ENCODE peak calls at places on chromosome 18, in ten cellular contexts. L, R, X, N, A, J, C, O, U and W are unnamed samples.

GRCh38 chr18:70221156-70221910 is 15.8 kb upstream of the RTTN start:
- DNase-seq in L (peak), R (no peak), X (no peak), N (no peak), A (no peak), J (no peak), C (no peak), O (no peak), U (no peak), W (no peak)

GRCh38 chr18:44681039-44681595 is 429 bp downstream of the SETBP1 start:
- DNase-seq in L (no peak), R (no peak), X (no peak), N (no peak), A (no peak), J (peak), C (peak), O (no peak), U (no peak), W (no peak)

GRCh38 chr18:53843113-53843512 is 381.4 kb downstream of the MBD2 start:
- DNase-seq in L (no peak), R (no peak), X (no peak), N (no peak), A (no peak), J (no peak), C (no peak), O (no peak), U (no peak), W (peak)

GRCh38 chr18:45171575-45172225 is 443.6 kb upstream of the SLC14A2 start:
- DNase-seq in L (no peak), R (peak), X (peak), N (no peak), A (no peak), J (peak), C (no peak), O (no peak), U (no peak), W (no peak)

GRCh38 chr18:76460482-76460881 is 34.6 kb downstream of the ZNF516 start:
- DNase-seq in L (no peak), R (peak), X (no peak), N (no peak), A (no peak), J (no peak), C (no peak), O (no peak), U (no peak), W (no peak)

GRCh38 chr18:57925706-57926105 is 118.3 kb upstream of the NEDD4L start:
- DNase-seq in L (no peak), R (peak), X (no peak), N (no peak), A (no peak), J (peak), C (no peak), O (no peak), U (no peak), W (peak)

GRCh38 chr18:57859314-57859713 is 56.2 kb upstream of the ATP8B1 start:
- DNase-seq in L (peak), R (no peak), X (no peak), N (no peak), A (peak), J (peak), C (no peak), O (no peak), U (no peak), W (peak)

GRCh38 chr18:76451475-76452331 is 43.3 kb downstream of the ZNF516 start:
- DNase-seq in L (no peak), R (peak), X (no peak), N (no peak), A (no peak), J (peak), C (no peak), O (no peak), U (peak), W (no peak)

GRCh38 chr18:22238681-22239080 is 69.3 kb downstream of the GATA6 start:
- DNase-seq in L (no peak), R (no peak), X (no peak), N (no peak), A (no peak), J (no peak), C (no peak), O (no peak), U (no peak), W (no peak)

GRCh38 chr18:46712406-46712805 is 44.4 kb downstream of the ST8SIA5 start:
- DNase-seq in L (no peak), R (peak), X (no peak), N (no peak), A (no peak), J (no peak), C (no peak), O (no peak), U (no peak), W (no peak)

GRCh38 chr18:67109535-67109934 is 407.0 kb downstream of the DSEL start:
- DNase-seq in L (no peak), R (no peak), X (no peak), N (no peak), A (no peak), J (no peak), C (no peak), O (no peak), U (no peak), W (no peak)

GRCh38 chr18:75226301-75226955 is 15.8 kb downstream of the TSHZ1 start:
- DNase-seq in L (no peak), R (peak), X (no peak), N (no peak), A (no peak), J (peak), C (no peak), O (no peak), U (no peak), W (no peak)

GRCh38 chr18:39571511-39571910 is 2005.9 kb upstream of the CELF4 start:
- DNase-seq in L (no peak), R (peak), X (no peak), N (no peak), A (no peak), J (peak), C (peak), O (peak), U (no peak), W (peak)

GRCh38 chr18:25805323-25805722 is 285.1 kb downstream of the SS18 start:
- DNase-seq in L (no peak), R (peak), X (peak), N (no peak), A (peak), J (peak), C (no peak), O (no peak), U (no peak), W (peak)

GRCh38 chr18:3245853-3246635 is 1.6 kb upstream of the MYL12A start:
- DNase-seq in L (peak), R (peak), X (peak), N (peak), A (peak), J (peak), C (peak), O (peak), U (peak), W (peak)

GRCh38 chr18:31685097-31686082 is 1.0 kb upstream of the B4GALT6 start:
- DNase-seq in L (peak), R (peak), X (no peak), N (no peak), A (peak), J (peak), C (peak), O (peak), U (peak), W (peak)

GRCh38 chr18:77341527-77341926 is 91.9 kb downstream of the GALR1 start:
- DNase-seq in L (no peak), R (no peak), X (no peak), N (no peak), A (no peak), J (no peak), C (no peak), O (no peak), U (no peak), W (no peak)

GRCh38 chr18:36580874-36581750 is 247.7 kb downstream of the TPGS2 start:
- DNase-seq in L (no peak), R (peak), X (no peak), N (no peak), A (no peak), J (peak), C (peak), O (no peak), U (no peak), W (no peak)

GRCh38 chr18:58476521-58477210 is 152.2 kb downstream of the ALPK2 start:
- DNase-seq in L (no peak), R (no peak), X (no peak), N (no peak), A (no peak), J (no peak), C (no peak), O (no peak), U (no peak), W (no peak)

GRCh38 chr18:74155276-74155675 is 7.0 kb downstream of the TIMM21 start:
- DNase-seq in L (no peak), R (peak), X (no peak), N (no peak), A (no peak), J (no peak), C (no peak), O (no peak), U (no peak), W (no peak)

GRCh38 chr18:24831871-24832665 is 371.6 kb downstream of the HRH4 start:
- DNase-seq in L (no peak), R (no peak), X (no peak), N (no peak), A (no peak), J (no peak), C (no peak), O (no peak), U (no peak), W (no peak)

GRCh38 chr18:44680271-44681038 is at the start of gene SETBP1:
- DNase-seq in L (peak), R (peak), X (peak), N (no peak), A (peak), J (no peak), C (peak), O (peak), U (peak), W (peak)

GRCh38 chr18:21099442-21099841 is 12.2 kb downstream of the ROCK1 start:
- DNase-seq in L (no peak), R (no peak), X (no peak), N (no peak), A (no peak), J (no peak), C (no peak), O (no peak), U (no peak), W (no peak)

GRCh38 chr18:23229472-23229871 is 94.2 kb downstream of the CABLES1 start:
- DNase-seq in L (no peak), R (peak), X (no peak), N (no peak), A (no peak), J (peak), C (no peak), O (no peak), U (no peak), W (no peak)

GRCh38 chr18:31977270-31977872 is 34.4 kb upstream of the TRAPPC8 start:
- DNase-seq in L (peak), R (peak), X (no peak), N (no peak), A (peak), J (peak), C (peak), O (no peak), U (no peak), W (peak)

GRCh38 chr18:25144835-25145234 is 207.1 kb downstream of the ZNF521 start:
- DNase-seq in L (no peak), R (peak), X (no peak), N (no peak), A (no peak), J (peak), C (no peak), O (no peak), U (no peak), W (peak)

GRCh38 chr18:26488417-26489009 is 59.8 kb downstream of the KCTD1 start:
- DNase-seq in L (no peak), R (no peak), X (no peak), N (no peak), A (no peak), J (no peak), C (no peak), O (no peak), U (no peak), W (peak)

GRCh38 chr18:210075-210474 is 51.7 kb downstream of the USP14 start:
- DNase-seq in L (no peak), R (no peak), X (no peak), N (no peak), A (no peak), J (no peak), C (no peak), O (no peak), U (no peak), W (no peak)

GRCh38 chr18:58578835-58579560 is 49.9 kb downstream of the ALPK2 start:
- DNase-seq in L (no peak), R (peak), X (no peak), N (no peak), A (no peak), J (peak), C (no peak), O (no peak), U (no peak), W (peak)

GRCh38 chr18:79070486-79070885 is 1.3 kb downstream of the ATP9B start:
- DNase-seq in L (no peak), R (no peak), X (no peak), N (no peak), A (no peak), J (no peak), C (no peak), O (no peak), U (no peak), W (no peak)

GRCh38 chr18:68056936-68057335 is 540.4 kb upstream of the DSEL start:
- DNase-seq in L (no peak), R (peak), X (no peak), N (no peak), A (no peak), J (peak), C (no peak), O (no peak), U (no peak), W (no peak)

GRCh38 chr18:23918395-23919032 is 96.0 kb upstream of the TTC39C start:
- DNase-seq in L (peak), R (peak), X (peak), N (peak), A (peak), J (peak), C (peak), O (peak), U (no peak), W (peak)

GRCh38 chr18:23495723-23496440 is 7.4 kb upstream of the RMC1 start:
- DNase-seq in L (no peak), R (no peak), X (no peak), N (no peak), A (peak), J (no peak), C (no peak), O (no peak), U (no peak), W (peak)

DNA sequence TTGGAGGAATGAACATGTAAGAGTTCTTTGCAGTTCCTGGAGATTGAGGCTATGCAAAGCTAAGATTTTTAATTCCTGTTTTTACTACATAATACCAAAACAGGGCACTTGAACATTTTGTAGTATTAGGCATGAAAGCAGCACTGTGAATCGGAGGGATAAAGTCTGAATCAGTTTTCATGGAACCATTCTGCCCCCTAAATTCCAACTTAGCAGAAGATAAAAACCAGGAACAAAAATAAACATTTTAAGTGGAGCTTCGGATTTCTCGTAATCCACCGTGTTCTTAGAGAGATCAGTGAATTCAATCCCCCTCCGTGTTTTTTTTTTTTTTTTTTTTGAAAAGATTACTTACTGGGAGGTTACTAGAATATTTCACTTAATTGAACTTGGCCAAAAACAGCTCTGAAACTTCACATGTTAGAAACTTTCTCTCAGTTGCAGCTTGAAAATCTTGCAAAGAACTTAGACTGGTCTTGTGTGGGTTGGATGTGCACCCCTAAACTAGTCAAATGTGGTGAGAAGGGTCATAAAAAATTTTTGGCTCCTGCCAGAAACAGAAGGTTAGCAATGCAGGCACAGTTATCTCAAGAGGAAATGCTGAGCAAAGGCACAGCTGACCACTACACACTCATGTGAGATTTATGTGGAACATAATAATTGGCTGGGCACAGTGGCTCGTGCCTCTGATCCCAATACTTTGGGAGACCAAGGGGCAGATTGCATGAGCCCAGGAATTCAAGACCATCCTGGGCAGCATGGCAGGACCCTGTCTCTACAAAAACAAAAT is 145.4 kb upstream of the RNF152 start:
- DNase-seq in L (no peak), R (peak), X (no peak), N (no peak), A (no peak), J (peak), C (no peak), O (no peak), U (no peak), W (no peak)
- TF ChIP-seq CTCF in L (no peak), R (no peak), X (no peak), N (no peak), A (no peak), J (no peak), C (no peak), O (no peak), U (no peak), W (no peak)

DNA sequence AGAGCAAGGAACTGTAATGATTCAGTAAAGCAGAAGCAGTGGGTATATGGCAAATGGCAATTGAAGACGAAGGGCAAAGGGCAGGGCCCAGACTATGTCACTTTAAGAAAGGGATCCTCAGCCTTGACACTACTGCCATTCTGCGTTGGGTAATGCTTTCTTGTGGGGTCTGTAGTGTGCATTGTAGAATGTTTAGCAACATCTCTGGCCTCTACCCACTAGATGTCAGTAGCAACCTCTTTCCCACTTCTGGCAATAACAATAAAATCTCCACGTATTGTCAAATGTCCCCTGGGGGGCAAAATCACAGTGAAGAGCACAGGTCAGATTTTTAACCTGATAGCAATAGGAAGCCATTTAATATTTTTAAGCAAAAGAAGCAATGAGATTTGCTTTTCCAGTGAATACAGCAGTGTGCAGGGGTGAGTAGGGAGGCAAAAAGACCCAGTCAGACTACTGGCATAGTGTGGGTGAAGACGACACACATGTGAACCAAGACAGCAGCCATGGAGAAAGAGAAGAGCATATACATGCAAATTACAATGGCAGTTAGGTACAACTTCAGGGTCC is 209.5 kb downstream of the DYM start:
- DNase-seq in L (no peak), R (peak), X (no peak), N (no peak), A (no peak), J (peak), C (peak), O (no peak), U (no peak), W (peak)
- TF ChIP-seq CTCF in L (no peak), R (peak), X (no peak), N (no peak), A (peak), J (peak), C (peak), O (peak), U (no peak), W (peak)

GRCh38 chr18:60090170-60090569 is 190.4 kb downstream of the PMAIP1 start:
- DNase-seq in L (no peak), R (no peak), X (no peak), N (no peak), A (no peak), J (peak), C (no peak), O (no peak), U (no peak), W (no peak)
- TF ChIP-seq CTCF in L (no peak), R (no peak), X (no peak), N (no peak), A (no peak), J (no peak), C (no peak), O (no peak), U (peak), W (no peak)

GRCh38 chr18:12278765-12279682 is 24.9 kb downstream of the CIDEA start:
- DNase-seq in L (peak), R (peak), X (peak), N (no peak), A (peak), J (peak), C (no peak), O (no peak), U (peak), W (peak)

GRCh38 chr18:12279781-12280531 is 25.8 kb downstream of the CIDEA start:
- DNase-seq in L (no peak), R (no peak), X (no peak), N (no peak), A (no peak), J (no peak), C (no peak), O (no peak), U (no peak), W (no peak)

GRCh38 chr18:12274793-12275192 is 20.6 kb downstream of the CIDEA start:
- DNase-seq in L (no peak), R (no peak), X (no peak), N (no peak), A (no peak), J (no peak), C (no peak), O (no peak), U (no peak), W (no peak)

GRCh38 chr18:12276736-12277554 is 22.8 kb downstream of the CIDEA start:
- DNase-seq in L (no peak), R (no peak), X (no peak), N (no peak), A (no peak), J (no peak), C (no peak), O (no peak), U (peak), W (no peak)

DNA sequence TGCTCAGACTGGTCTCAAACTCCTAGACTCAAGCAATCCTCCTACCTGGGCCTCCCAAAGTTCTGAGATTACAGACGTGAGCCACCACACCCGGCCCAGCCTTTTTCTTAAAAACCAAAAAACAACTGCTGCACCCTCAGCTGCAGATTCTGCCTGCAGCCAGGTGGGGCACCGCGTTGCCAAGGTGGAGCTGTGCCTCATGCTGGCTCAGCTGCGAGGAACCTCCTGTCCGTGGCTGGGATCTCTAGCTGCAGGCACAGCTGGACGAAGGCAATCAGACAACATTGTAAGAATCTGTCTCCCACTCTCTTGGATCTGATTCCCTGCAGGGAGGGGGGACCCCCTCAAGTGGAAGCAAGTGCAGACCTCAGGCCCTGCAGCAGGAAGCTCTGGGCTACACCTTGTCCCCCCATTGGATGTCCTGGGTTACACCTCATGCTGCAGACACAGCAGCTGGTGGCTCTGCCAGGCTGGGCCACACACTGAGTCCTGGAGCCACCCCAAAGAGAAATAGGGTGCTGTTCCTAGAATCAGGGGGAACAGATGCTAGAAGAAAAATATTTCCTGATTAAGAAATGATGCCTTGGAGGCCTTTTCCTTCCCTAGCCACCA is 24.1 kb downstream of the CIDEA start:
- DNase-seq in L (peak), R (no peak), X (no peak), N (no peak), A (no peak), J (peak), C (no peak), O (no peak), U (no peak), W (peak)
- TF ChIP-seq CTCF in L (no peak), R (no peak), X (no peak), N (no peak), A (no peak), J (no peak), C (no peak), O (peak), U (no peak), W (no peak)